ENCODE peak calls at places on chromosome X, in ten cellular contexts. One of them, this sample, is unnamed.
A peak's percentile ranks its signal among the peaks of the same experiment; 100 is the strongest.

GRCh38 chrX:3576886-3577516 is 136.4 kb downstream of the PRKX start:
- DNase-seq in H9: no peak
- DNase-seq in RPMI7951: peak; percentile 94
- DNase-seq in Daoy: no peak
- DNase-seq in effector CD4-positive, alpha-beta T cell: no peak
- DNase-seq in activated T-cell treated with anti-CD3 and anti-CD28 coated beads for 24 hours: no peak
- DNase-seq in fibroblast of pulmonary artery: peak; percentile 60
- DNase-seq in NCI-H2081: no peak
- DNase-seq in cerebellar cortex: no peak
- DNase-seq in GM10248: no peak
- DNase-seq in this sample: no peak

GRCh38 chrX:128035318-128035717 is 16.9 kb downstream of the ACTRT1 start:
- DNase-seq in H9: no peak
- DNase-seq in RPMI7951: no peak
- DNase-seq in Daoy: no peak
- DNase-seq in effector CD4-positive, alpha-beta T cell: no peak
- DNase-seq in activated T-cell treated with anti-CD3 and anti-CD28 coated beads for 24 hours: no peak
- DNase-seq in fibroblast of pulmonary artery: no peak
- DNase-seq in NCI-H2081: no peak
- DNase-seq in cerebellar cortex: no peak
- DNase-seq in GM10248: no peak
- DNase-seq in this sample: no peak

GRCh38 chrX:4944767-4945166 is 1231.3 kb upstream of the PRKX start:
- DNase-seq in H9: no peak
- DNase-seq in RPMI7951: no peak
- DNase-seq in Daoy: no peak
- DNase-seq in effector CD4-positive, alpha-beta T cell: no peak
- DNase-seq in activated T-cell treated with anti-CD3 and anti-CD28 coated beads for 24 hours: no peak
- DNase-seq in fibroblast of pulmonary artery: no peak
- DNase-seq in NCI-H2081: no peak
- DNase-seq in cerebellar cortex: no peak
- DNase-seq in GM10248: no peak
- DNase-seq in this sample: no peak

GRCh38 chrX:138745215-138745614 is 33.7 kb upstream of the FGF13 start:
- DNase-seq in H9: no peak
- DNase-seq in RPMI7951: peak; percentile 10
- DNase-seq in Daoy: peak; percentile 16
- DNase-seq in effector CD4-positive, alpha-beta T cell: peak; percentile 7
- DNase-seq in activated T-cell treated with anti-CD3 and anti-CD28 coated beads for 24 hours: no peak
- DNase-seq in fibroblast of pulmonary artery: peak; percentile 60
- DNase-seq in NCI-H2081: peak; percentile 0
- DNase-seq in cerebellar cortex: peak; percentile 17
- DNase-seq in GM10248: peak; percentile 13
- DNase-seq in this sample: peak; percentile 4

GRCh38 chrX:9483376-9483775 is 18.5 kb downstream of the TBL1X start:
- DNase-seq in H9: no peak
- DNase-seq in RPMI7951: no peak
- DNase-seq in Daoy: no peak
- DNase-seq in effector CD4-positive, alpha-beta T cell: no peak
- DNase-seq in activated T-cell treated with anti-CD3 and anti-CD28 coated beads for 24 hours: no peak
- DNase-seq in fibroblast of pulmonary artery: no peak
- DNase-seq in NCI-H2081: no peak
- DNase-seq in cerebellar cortex: no peak
- DNase-seq in GM10248: no peak
- DNase-seq in this sample: no peak

GRCh38 chrX:13699183-13699826 is 10.4 kb downstream of the RAB9A start:
- DNase-seq in H9: no peak
- DNase-seq in RPMI7951: peak; percentile 16
- DNase-seq in Daoy: peak; percentile 14
- DNase-seq in effector CD4-positive, alpha-beta T cell: no peak
- DNase-seq in activated T-cell treated with anti-CD3 and anti-CD28 coated beads for 24 hours: no peak
- DNase-seq in fibroblast of pulmonary artery: no peak
- DNase-seq in NCI-H2081: no peak
- DNase-seq in cerebellar cortex: no peak
- DNase-seq in GM10248: peak; percentile 48
- DNase-seq in this sample: no peak

GRCh38 chrX:125646195-125646594 is 326.5 kb downstream of the TEX13C start:
- DNase-seq in H9: no peak
- DNase-seq in RPMI7951: no peak
- DNase-seq in Daoy: no peak
- DNase-seq in effector CD4-positive, alpha-beta T cell: no peak
- DNase-seq in activated T-cell treated with anti-CD3 and anti-CD28 coated beads for 24 hours: no peak
- DNase-seq in fibroblast of pulmonary artery: no peak
- DNase-seq in NCI-H2081: no peak
- DNase-seq in cerebellar cortex: no peak
- DNase-seq in GM10248: no peak
- DNase-seq in this sample: no peak

GRCh38 chrX:5907202-5907601 is 321.5 kb downstream of the NLGN4X start:
- DNase-seq in H9: peak; percentile 41
- DNase-seq in RPMI7951: no peak
- DNase-seq in Daoy: no peak
- DNase-seq in effector CD4-positive, alpha-beta T cell: no peak
- DNase-seq in activated T-cell treated with anti-CD3 and anti-CD28 coated beads for 24 hours: no peak
- DNase-seq in fibroblast of pulmonary artery: no peak
- DNase-seq in NCI-H2081: no peak
- DNase-seq in cerebellar cortex: no peak
- DNase-seq in GM10248: no peak
- DNase-seq in this sample: no peak

GRCh38 chrX:66728818-66729271 is 90.0 kb upstream of the EDA2R start:
- DNase-seq in H9: peak; percentile 67
- DNase-seq in RPMI7951: peak; percentile 63
- DNase-seq in Daoy: peak; percentile 3
- DNase-seq in effector CD4-positive, alpha-beta T cell: peak; percentile 14
- DNase-seq in activated T-cell treated with anti-CD3 and anti-CD28 coated beads for 24 hours: peak; percentile 39
- DNase-seq in fibroblast of pulmonary artery: peak; percentile 76
- DNase-seq in NCI-H2081: no peak
- DNase-seq in cerebellar cortex: peak; percentile 48
- DNase-seq in GM10248: peak; percentile 21
- DNase-seq in this sample: peak; percentile 41

GRCh38 chrX:132227383-132228112 is 8.3 kb upstream of the RAP2C start:
- DNase-seq in H9: no peak
- DNase-seq in RPMI7951: no peak
- DNase-seq in Daoy: no peak
- DNase-seq in effector CD4-positive, alpha-beta T cell: no peak
- DNase-seq in activated T-cell treated with anti-CD3 and anti-CD28 coated beads for 24 hours: no peak
- DNase-seq in fibroblast of pulmonary artery: no peak
- DNase-seq in NCI-H2081: no peak
- DNase-seq in cerebellar cortex: no peak
- DNase-seq in GM10248: no peak
- DNase-seq in this sample: no peak

GRCh38 chrX:39470588-39471155 is 627.1 kb downstream of the BCOR start:
- DNase-seq in H9: no peak
- DNase-seq in RPMI7951: no peak
- DNase-seq in Daoy: no peak
- DNase-seq in effector CD4-positive, alpha-beta T cell: no peak
- DNase-seq in activated T-cell treated with anti-CD3 and anti-CD28 coated beads for 24 hours: no peak
- DNase-seq in fibroblast of pulmonary artery: peak; percentile 63
- DNase-seq in NCI-H2081: no peak
- DNase-seq in cerebellar cortex: peak; percentile 4
- DNase-seq in GM10248: no peak
- DNase-seq in this sample: no peak

GRCh38 chrX:5236096-5236495 is 992.6 kb downstream of the NLGN4X start:
- DNase-seq in H9: peak; percentile 49
- DNase-seq in RPMI7951: peak; percentile 9
- DNase-seq in Daoy: no peak
- DNase-seq in effector CD4-positive, alpha-beta T cell: no peak
- DNase-seq in activated T-cell treated with anti-CD3 and anti-CD28 coated beads for 24 hours: no peak
- DNase-seq in fibroblast of pulmonary artery: no peak
- DNase-seq in NCI-H2081: peak; percentile 35
- DNase-seq in cerebellar cortex: no peak
- DNase-seq in GM10248: no peak
- DNase-seq in this sample: peak; percentile 0

GRCh38 chrX:118116308-118117068 is at the start of gene KLHL13:
- DNase-seq in H9: peak; percentile 50
- DNase-seq in RPMI7951: no peak
- DNase-seq in Daoy: peak; percentile 49
- DNase-seq in effector CD4-positive, alpha-beta T cell: no peak
- DNase-seq in activated T-cell treated with anti-CD3 and anti-CD28 coated beads for 24 hours: no peak
- DNase-seq in fibroblast of pulmonary artery: peak; percentile 17
- DNase-seq in NCI-H2081: peak; percentile 74
- DNase-seq in cerebellar cortex: peak; percentile 8
- DNase-seq in GM10248: peak; percentile 39
- DNase-seq in this sample: peak; percentile 7

GRCh38 chrX:22399793-22400192 is 127.1 kb downstream of the CBLL2 start:
- DNase-seq in H9: no peak
- DNase-seq in RPMI7951: peak; percentile 51
- DNase-seq in Daoy: peak; percentile 44
- DNase-seq in effector CD4-positive, alpha-beta T cell: no peak
- DNase-seq in activated T-cell treated with anti-CD3 and anti-CD28 coated beads for 24 hours: no peak
- DNase-seq in fibroblast of pulmonary artery: peak; percentile 10
- DNase-seq in NCI-H2081: no peak
- DNase-seq in cerebellar cortex: no peak
- DNase-seq in GM10248: no peak
- DNase-seq in this sample: no peak

GRCh38 chrX:30309139-30309571 is at the start of gene NR0B1:
- DNase-seq in H9: peak; percentile 34
- DNase-seq in RPMI7951: no peak
- DNase-seq in Daoy: no peak
- DNase-seq in effector CD4-positive, alpha-beta T cell: no peak
- DNase-seq in activated T-cell treated with anti-CD3 and anti-CD28 coated beads for 24 hours: no peak
- DNase-seq in fibroblast of pulmonary artery: no peak
- DNase-seq in NCI-H2081: peak; percentile 35
- DNase-seq in cerebellar cortex: no peak
- DNase-seq in GM10248: no peak
- DNase-seq in this sample: no peak

GRCh38 chrX:18701621-18702361 is 5.7 kb upstream of the PPEF1 start:
- DNase-seq in H9: no peak
- DNase-seq in RPMI7951: peak; percentile 61
- DNase-seq in Daoy: peak; percentile 48
- DNase-seq in effector CD4-positive, alpha-beta T cell: no peak
- DNase-seq in activated T-cell treated with anti-CD3 and anti-CD28 coated beads for 24 hours: no peak
- DNase-seq in fibroblast of pulmonary artery: peak; percentile 47
- DNase-seq in NCI-H2081: no peak
- DNase-seq in cerebellar cortex: no peak
- DNase-seq in GM10248: no peak
- DNase-seq in this sample: peak; percentile 3

GRCh38 chrX:125090046-125090445 is 229.6 kb upstream of the TEX13C start:
- DNase-seq in H9: no peak
- DNase-seq in RPMI7951: peak; percentile 43
- DNase-seq in Daoy: peak; percentile 33
- DNase-seq in effector CD4-positive, alpha-beta T cell: no peak
- DNase-seq in activated T-cell treated with anti-CD3 and anti-CD28 coated beads for 24 hours: no peak
- DNase-seq in fibroblast of pulmonary artery: no peak
- DNase-seq in NCI-H2081: peak; percentile 79
- DNase-seq in cerebellar cortex: no peak
- DNase-seq in GM10248: no peak
- DNase-seq in this sample: no peak

GRCh38 chrX:18410038-18410437 is 15.4 kb upstream of the CDKL5 start:
- DNase-seq in H9: no peak
- DNase-seq in RPMI7951: peak; percentile 20
- DNase-seq in Daoy: peak; percentile 22
- DNase-seq in effector CD4-positive, alpha-beta T cell: no peak
- DNase-seq in activated T-cell treated with anti-CD3 and anti-CD28 coated beads for 24 hours: no peak
- DNase-seq in fibroblast of pulmonary artery: peak; percentile 64
- DNase-seq in NCI-H2081: peak; percentile 13
- DNase-seq in cerebellar cortex: peak; percentile 11
- DNase-seq in GM10248: no peak
- DNase-seq in this sample: no peak

GRCh38 chrX:29435396-29435795 is 780.0 kb upstream of the MAGEB2 start:
- DNase-seq in H9: no peak
- DNase-seq in RPMI7951: no peak
- DNase-seq in Daoy: no peak
- DNase-seq in effector CD4-positive, alpha-beta T cell: no peak
- DNase-seq in activated T-cell treated with anti-CD3 and anti-CD28 coated beads for 24 hours: no peak
- DNase-seq in fibroblast of pulmonary artery: peak; percentile 74
- DNase-seq in NCI-H2081: no peak
- DNase-seq in cerebellar cortex: no peak
- DNase-seq in GM10248: no peak
- DNase-seq in this sample: no peak

GRCh38 chrX:53251307-53251706 is 26.3 kb upstream of the KDM5C start:
- DNase-seq in H9: no peak
- DNase-seq in RPMI7951: peak; percentile 81
- DNase-seq in Daoy: no peak
- DNase-seq in effector CD4-positive, alpha-beta T cell: no peak
- DNase-seq in activated T-cell treated with anti-CD3 and anti-CD28 coated beads for 24 hours: no peak
- DNase-seq in fibroblast of pulmonary artery: peak; percentile 17
- DNase-seq in NCI-H2081: no peak
- DNase-seq in cerebellar cortex: no peak
- DNase-seq in GM10248: no peak
- DNase-seq in this sample: no peak

GRCh38 chrX:105190252-105190853 is 30.1 kb downstream of the TEX13A start:
- DNase-seq in H9: no peak
- DNase-seq in RPMI7951: peak; percentile 2
- DNase-seq in Daoy: peak; percentile 7
- DNase-seq in effector CD4-positive, alpha-beta T cell: no peak
- DNase-seq in activated T-cell treated with anti-CD3 and anti-CD28 coated beads for 24 hours: no peak
- DNase-seq in fibroblast of pulmonary artery: peak; percentile 43
- DNase-seq in NCI-H2081: peak; percentile 31
- DNase-seq in cerebellar cortex: peak; percentile 12
- DNase-seq in GM10248: peak; percentile 16
- DNase-seq in this sample: peak; percentile 25

GRCh38 chrX:153793291-153793690 is 884 bp downstream of the IDH3G start:
- DNase-seq in H9: no peak
- DNase-seq in RPMI7951: no peak
- DNase-seq in Daoy: no peak
- DNase-seq in effector CD4-positive, alpha-beta T cell: no peak
- DNase-seq in activated T-cell treated with anti-CD3 and anti-CD28 coated beads for 24 hours: no peak
- DNase-seq in fibroblast of pulmonary artery: no peak
- DNase-seq in NCI-H2081: no peak
- DNase-seq in cerebellar cortex: no peak
- DNase-seq in GM10248: no peak
- DNase-seq in this sample: no peak

GRCh38 chrX:22057667-22058066 is 25.5 kb downstream of the PHEX start:
- DNase-seq in H9: no peak
- DNase-seq in RPMI7951: no peak
- DNase-seq in Daoy: no peak
- DNase-seq in effector CD4-positive, alpha-beta T cell: no peak
- DNase-seq in activated T-cell treated with anti-CD3 and anti-CD28 coated beads for 24 hours: no peak
- DNase-seq in fibroblast of pulmonary artery: no peak
- DNase-seq in NCI-H2081: no peak
- DNase-seq in cerebellar cortex: no peak
- DNase-seq in GM10248: no peak
- DNase-seq in this sample: no peak

GRCh38 chrX:55522577-55523254 is 33.1 kb upstream of the USP51 start:
- DNase-seq in H9: no peak
- DNase-seq in RPMI7951: peak; percentile 16
- DNase-seq in Daoy: peak; percentile 6
- DNase-seq in effector CD4-positive, alpha-beta T cell: no peak
- DNase-seq in activated T-cell treated with anti-CD3 and anti-CD28 coated beads for 24 hours: no peak
- DNase-seq in fibroblast of pulmonary artery: no peak
- DNase-seq in NCI-H2081: no peak
- DNase-seq in cerebellar cortex: no peak
- DNase-seq in GM10248: no peak
- DNase-seq in this sample: no peak

GRCh38 chrX:53374222-53374820 is 48.1 kb downstream of the SMC1A start:
- DNase-seq in H9: no peak
- DNase-seq in RPMI7951: peak; percentile 8
- DNase-seq in Daoy: peak; percentile 13
- DNase-seq in effector CD4-positive, alpha-beta T cell: no peak
- DNase-seq in activated T-cell treated with anti-CD3 and anti-CD28 coated beads for 24 hours: no peak
- DNase-seq in fibroblast of pulmonary artery: peak; percentile 4
- DNase-seq in NCI-H2081: no peak
- DNase-seq in cerebellar cortex: no peak
- DNase-seq in GM10248: no peak
- DNase-seq in this sample: no peak

GRCh38 chrX:1246816-1247215 is 21.8 kb upstream of the CSF2RA start:
- DNase-seq in H9: peak; percentile 81
- DNase-seq in RPMI7951: peak; percentile 45
- DNase-seq in Daoy: peak; percentile 66
- DNase-seq in effector CD4-positive, alpha-beta T cell: peak; percentile 58
- DNase-seq in activated T-cell treated with anti-CD3 and anti-CD28 coated beads for 24 hours: peak; percentile 80
- DNase-seq in fibroblast of pulmonary artery: peak; percentile 41
- DNase-seq in NCI-H2081: peak; percentile 55
- DNase-seq in cerebellar cortex: peak; percentile 72
- DNase-seq in GM10248: peak; percentile 77
- DNase-seq in this sample: peak; percentile 55

GRCh38 chrX:1392376-1393130 is 640 bp upstream of the SLC25A6 start:
- DNase-seq in H9: peak; percentile 74
- DNase-seq in RPMI7951: peak; percentile 71
- DNase-seq in Daoy: peak; percentile 68
- DNase-seq in effector CD4-positive, alpha-beta T cell: no peak
- DNase-seq in activated T-cell treated with anti-CD3 and anti-CD28 coated beads for 24 hours: peak; percentile 37
- DNase-seq in fibroblast of pulmonary artery: peak; percentile 67
- DNase-seq in NCI-H2081: no peak
- DNase-seq in cerebellar cortex: peak; percentile 77
- DNase-seq in GM10248: peak; percentile 73
- DNase-seq in this sample: peak; percentile 62

GRCh38 chrX:11412715-11413623 is 119.8 kb downstream of the AMELX start:
- DNase-seq in H9: no peak
- DNase-seq in RPMI7951: no peak
- DNase-seq in Daoy: no peak
- DNase-seq in effector CD4-positive, alpha-beta T cell: no peak
- DNase-seq in activated T-cell treated with anti-CD3 and anti-CD28 coated beads for 24 hours: no peak
- DNase-seq in fibroblast of pulmonary artery: peak; percentile 47
- DNase-seq in NCI-H2081: no peak
- DNase-seq in cerebellar cortex: no peak
- DNase-seq in GM10248: no peak
- DNase-seq in this sample: no peak

This sample was measured in LoVo.